ENCODE peak calls at places on chromosomes 5 and 9, in eight cellular contexts. Z, I, R, Q, D, C, G and B are unnamed samples.

GRCh38 chr5:42423285-42424152 is at the start of gene GHR:
- DNase-seq in D (peak; percentile 69), G (peak; percentile 84), C (peak; percentile 86), Z (peak; percentile 85), Q (peak; percentile 89), I (peak; percentile 27), R (peak; percentile 82), B (peak; percentile 19)

GRCh38 chr5:169745441-169746146 is 108.5 kb downstream of the DOCK2 start:
- DNase-seq in D (no peak), C (no peak), I (no peak), Q (no peak), G (no peak), Z (peak; percentile 26), R (no peak), B (no peak)

GRCh38 chr9:95075700-95076099 is 241.8 kb downstream of the FANCC start:
- DNase-seq in Q (no peak), R (no peak), G (no peak), D (no peak), Z (no peak), I (no peak), C (no peak), B (no peak)

GRCh38 chr5:145237843-145238242 is 597.3 kb downstream of the PRELID2 start:
- DNase-seq in R (peak; percentile 22), Z (no peak), G (no peak), Q (no peak), C (no peak), D (no peak), I (no peak), B (peak; percentile 71)

GRCh38 chr5:41793156-41793770 is 77.0 kb downstream of the OXCT1 start:
- DNase-seq in Z (no peak), I (no peak), Q (no peak), G (no peak), C (no peak), R (peak; percentile 8), D (no peak), B (no peak)

GRCh38 chr5:41094871-41095270 is 23.7 kb upstream of the MROH2B start:
- DNase-seq in C (no peak), Z (no peak), Q (peak; percentile 23), D (peak; percentile 9), I (no peak), G (no peak), R (no peak), B (no peak)

GRCh38 chr5:170445936-170446335 is 56.8 kb upstream of the KCNMB1 start:
- DNase-seq in D (no peak), C (no peak), Q (no peak), Z (no peak), R (no peak), I (no peak), G (no peak), B (no peak)

GRCh38 chr5:56637321-56637920 is 177.9 kb upstream of the MAP3K1 start:
- DNase-seq in Q (no peak), C (no peak), G (no peak), I (no peak), D (no peak), Z (no peak), R (no peak), B (no peak)

GRCh38 chr9:135910197-135910596 is 2.9 kb upstream of the CAMSAP1 start:
- DNase-seq in R (no peak), C (no peak), G (no peak), Q (no peak), Z (no peak), D (no peak), I (no peak), B (no peak)

GRCh38 chr9:135909371-135909770 is 2.0 kb upstream of the CAMSAP1 start:
- DNase-seq in C (no peak), Q (no peak), D (no peak), I (no peak), R (no peak), Z (no peak), G (no peak), B (no peak)

GRCh38 chr9:135907006-135907434 is 326 bp downstream of the CAMSAP1 start:
- DNase-seq in I (no peak), D (no peak), Q (no peak), R (peak; percentile 27), Z (no peak), C (peak; percentile 33), G (no peak), B (peak; percentile 74)

GRCh38 chr9:135907446-135908333 is at the start of gene CAMSAP1:
- DNase-seq in Q (peak; percentile 97), G (peak; percentile 95), C (peak; percentile 90), Z (peak; percentile 94), D (peak; percentile 83), R (peak; percentile 96), I (peak; percentile 92), B (peak; percentile 99)

DNA sequence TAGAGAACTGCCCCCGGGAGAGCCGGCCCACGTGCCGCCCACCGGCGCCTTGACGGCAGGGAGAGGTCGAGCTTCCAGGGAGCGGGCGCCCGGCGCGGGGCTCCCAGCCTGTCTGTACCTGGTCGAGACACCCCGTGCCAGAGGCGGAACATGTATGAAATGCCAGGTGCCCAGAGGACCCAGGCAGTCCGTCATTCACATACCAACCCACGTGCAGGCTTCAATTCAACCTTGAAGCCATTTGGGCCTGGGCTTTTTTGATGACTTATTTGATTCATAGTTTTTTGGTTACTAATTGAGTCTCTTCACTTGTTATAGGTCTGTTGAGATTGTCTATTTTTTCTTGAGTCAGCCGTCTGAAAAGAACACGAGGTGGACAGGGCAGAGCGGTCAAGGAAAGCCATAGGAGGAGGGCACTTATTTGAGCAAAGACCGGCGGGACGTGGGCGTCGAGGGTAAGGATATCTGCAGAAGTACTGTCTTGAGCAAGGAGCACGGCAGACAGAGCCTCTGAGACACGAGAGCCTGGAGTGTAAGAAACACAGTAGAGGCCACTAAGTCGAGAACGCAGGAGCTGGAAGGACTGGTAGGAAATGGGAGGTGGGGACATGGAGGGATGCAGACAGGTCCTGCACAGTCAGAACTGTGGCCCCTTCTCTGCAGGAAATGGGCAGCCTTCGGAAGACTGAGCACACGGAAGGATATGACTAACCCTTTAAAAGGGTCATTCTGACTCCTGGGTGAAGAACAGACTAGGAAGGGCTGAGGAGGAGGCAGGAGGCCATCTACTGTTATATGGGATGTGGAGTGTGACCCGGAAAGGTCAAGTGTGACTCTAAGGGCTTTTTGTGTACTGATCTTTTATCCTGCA is 1.2 kb upstream of the CAMSAP1 start:
- DNase-seq in Q (no peak), C (no peak), I (no peak), Z (peak; percentile 19), R (peak; percentile 8), G (no peak), D (no peak), B (peak; percentile 33)
- TF ChIP-seq POLR2A in Q (no peak), C (no peak), I (no peak), Z (no peak), R (no peak), G (no peak), D (no peak), B (peak; percentile 22)

GRCh38 chr9:16345902-16346301 is 524.6 kb downstream of the BNC2 start:
- DNase-seq in Q (no peak), I (no peak), R (no peak), D (no peak), Z (no peak), G (no peak), C (no peak), B (no peak)

GRCh38 chr9:16344343-16344742 is 526.1 kb downstream of the BNC2 start:
- DNase-seq in R (no peak), D (peak; percentile 66), C (peak; percentile 69), I (no peak), Q (peak; percentile 54), G (no peak), Z (peak; percentile 68), B (no peak)

GRCh38 chr9:16342621-16343020 is 527.8 kb downstream of the BNC2 start:
- DNase-seq in Z (no peak), R (no peak), C (no peak), G (no peak), I (no peak), D (no peak), Q (no peak), B (no peak)

GRCh38 chr9:16341176-16341575 is 529.3 kb downstream of the BNC2 start:
- DNase-seq in C (no peak), Q (no peak), Z (no peak), D (no peak), I (no peak), G (no peak), R (no peak), B (no peak)

DNA sequence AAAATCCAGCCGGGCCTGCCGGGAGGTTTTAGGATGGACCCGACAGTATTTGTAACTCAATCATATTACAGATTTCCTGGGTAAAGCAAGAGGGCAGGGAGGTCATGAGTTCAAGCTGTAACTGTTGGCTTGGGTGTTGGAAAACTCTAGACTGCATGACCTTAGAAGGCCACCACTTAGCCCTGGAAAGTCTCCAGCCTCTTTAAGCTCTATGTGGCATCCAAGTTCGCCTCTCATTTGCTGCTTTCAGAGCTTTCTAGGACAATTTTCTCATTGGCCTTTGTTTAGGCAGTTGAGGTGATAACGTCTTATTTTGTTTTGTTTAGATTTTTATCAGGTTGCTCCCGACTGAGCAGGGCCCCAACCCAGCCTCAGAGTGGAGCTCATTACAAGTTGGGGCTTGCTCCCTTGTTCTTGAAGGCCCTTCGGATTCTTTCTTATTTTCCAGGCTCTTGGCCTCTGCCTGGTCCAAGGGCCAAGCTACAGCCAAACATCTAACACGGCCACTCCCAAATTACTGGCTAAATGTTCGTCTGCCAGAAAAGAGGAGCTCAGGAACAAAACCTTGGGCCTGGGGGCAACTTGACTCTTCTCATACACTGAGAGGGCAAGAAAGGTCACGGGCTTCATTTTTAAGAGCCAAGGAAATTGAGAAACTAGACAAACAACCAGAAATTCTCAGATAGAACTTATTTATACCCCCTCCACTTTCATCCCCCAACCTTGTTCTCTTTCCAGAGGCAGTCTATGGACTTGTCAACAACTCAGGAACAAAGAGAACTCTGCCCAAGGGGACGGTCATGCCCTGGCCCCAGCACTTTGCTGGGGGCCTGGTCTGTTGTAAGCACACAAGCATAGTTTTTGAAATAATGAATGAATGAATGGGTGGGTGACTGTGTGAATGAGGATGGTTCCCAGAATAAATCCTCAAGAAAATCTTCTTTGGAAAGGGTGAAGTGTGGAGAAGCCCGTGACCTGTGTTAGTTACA is 526.9 kb downstream of the BNC2 start:
- DNase-seq in G (no peak), D (no peak), I (no peak), Z (peak; percentile 70), R (no peak), Q (no peak), C (no peak), B (no peak)
- TF ChIP-seq POLR2A in G (no peak), D (no peak), I (no peak), Z (no peak), R (no peak), Q (no peak), C (no peak), B (no peak)

GRCh38 chr5:178123987-178124925 is 6.6 kb upstream of the RMND5B start:
- DNase-seq in I (no peak), D (no peak), G (no peak), R (peak; percentile 27), C (no peak), Z (no peak), Q (no peak), B (no peak)
- TF ChIP-seq POLR2A in I (no peak), D (no peak), G (no peak), R (no peak), C (no peak), Z (no peak), Q (no peak), B (no peak)

GRCh38 chr9:133424187-133424586 is 2.0 kb downstream of the ADAMTS13 start:
- DNase-seq in I (no peak), C (no peak), R (no peak), Z (no peak), Q (no peak), G (no peak), D (no peak), B (no peak)

GRCh38 chr9:133419005-133419404 is 1.2 kb upstream of the REXO4 start:
- DNase-seq in I (no peak), Q (no peak), Z (no peak), G (no peak), D (no peak), C (no peak), R (peak; percentile 69), B (no peak)

GRCh38 chr9:133423216-133423615 is 1.0 kb downstream of the ADAMTS13 start:
- DNase-seq in Q (no peak), R (no peak), Z (no peak), C (no peak), G (no peak), I (no peak), D (no peak), B (no peak)

GRCh38 chr9:133420392-133420827 is 1.8 kb upstream of the ADAMTS13 start:
- DNase-seq in R (no peak), C (no peak), G (no peak), D (no peak), I (peak; percentile 30), Z (no peak), Q (no peak), B (peak; percentile 13)

DNA sequence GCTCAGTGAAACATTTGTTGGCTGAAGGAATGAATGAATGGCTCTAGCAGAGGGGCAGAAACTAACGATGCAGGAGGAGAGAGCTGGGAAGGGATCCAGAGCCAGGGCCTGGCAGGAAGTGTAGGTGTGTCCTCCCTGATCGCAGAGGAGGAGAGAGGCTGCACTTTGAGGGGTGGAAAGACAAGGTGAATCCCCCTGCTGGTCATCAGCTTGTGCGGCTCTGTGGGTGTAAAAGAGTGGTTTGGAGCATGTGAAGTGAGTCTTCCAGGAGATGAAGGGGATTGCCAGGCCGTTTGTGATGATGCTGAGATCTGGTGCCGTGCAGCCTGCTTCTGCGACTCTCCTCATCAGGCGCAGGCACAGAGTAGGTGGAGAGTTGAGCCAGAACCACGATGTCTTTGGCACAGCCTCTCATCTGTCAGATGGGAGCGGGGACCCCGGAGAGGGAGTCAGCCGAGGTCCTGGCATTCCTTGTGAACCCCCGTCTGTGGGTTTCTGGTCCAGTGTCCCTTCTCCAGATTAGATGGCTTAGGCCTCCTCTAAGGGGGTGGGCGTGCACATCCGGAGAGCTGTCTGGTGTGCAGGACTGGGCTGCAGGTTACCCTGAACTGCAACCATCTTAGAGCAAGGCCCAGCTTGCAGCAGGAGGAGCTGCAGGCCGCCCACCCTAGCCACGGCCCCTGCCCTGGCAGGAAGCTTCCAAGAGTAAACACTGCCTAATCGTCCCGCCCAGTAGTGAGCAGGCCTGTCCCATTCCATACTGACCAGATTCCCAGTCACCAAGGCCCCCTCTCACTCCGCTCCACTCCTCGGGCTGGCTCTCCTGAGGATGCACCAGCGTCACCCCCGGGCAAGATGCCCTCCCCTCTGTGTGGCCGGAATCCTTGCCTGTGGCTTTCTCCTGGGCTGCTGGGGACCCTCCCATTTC is at the start of gene ADAMTS13:
- DNase-seq in I (no peak), R (no peak), C (no peak), Q (no peak), G (no peak), D (peak; percentile 58), Z (no peak), B (no peak)
- TF ChIP-seq POLR2A in I (no peak), R (no peak), C (no peak), Q (no peak), G (no peak), D (no peak), Z (no peak), B (no peak)